ENCODE peak calls at places on chromosomes 6 and 20, in seven cellular contexts. B, A, I, S, O, E and H are unnamed samples.
A peak's percentile ranks its signal among the peaks of the same experiment; 100 is the strongest.

GRCh38 chr6:33746036-33746600 is 587 bp downstream of the IP6K3 start:
- DNase-seq in B (peak; percentile 61), A (peak; percentile 46), I (peak; percentile 85), S (no peak), O (no peak), E (peak; percentile 66), H (no peak)

GRCh38 chr20:47795214-47795667 is 10.0 kb upstream of the SULF2 start:
- DNase-seq in B (no peak), A (no peak), I (no peak), S (no peak), O (no peak), E (no peak), H (no peak)

GRCh38 chr6:25017486-25017885 is 81.7 kb upstream of the RIPOR2 start:
- DNase-seq in B (no peak), A (no peak), I (no peak), S (no peak), O (peak; percentile 82), E (peak; percentile 64), H (no peak)

GRCh38 chr6:112525749-112526148 is 178.6 kb downstream of the RFPL4B start:
- DNase-seq in B (no peak), A (no peak), I (no peak), S (no peak), O (no peak), E (no peak), H (no peak)

GRCh38 chr6:37576336-37576737 is 76.6 kb upstream of the CCDC167 start:
- DNase-seq in B (peak; percentile 88), A (no peak), I (peak; percentile 70), S (no peak), O (peak; percentile 68), E (peak; percentile 84), H (no peak)

GRCh38 chr6:107020239-107020638 is 7.8 kb upstream of the MTRES1 start:
- DNase-seq in B (no peak), A (no peak), I (no peak), S (no peak), O (no peak), E (no peak), H (no peak)

GRCh38 chr20:43983904-43984361 is 69.3 kb downstream of the TOX2 start:
- DNase-seq in B (no peak), A (no peak), I (no peak), S (no peak), O (no peak), E (no peak), H (no peak)

GRCh38 chr20:62376112-62377063 is 9.3 kb upstream of the LAMA5 start:
- DNase-seq in B (peak; percentile 32), A (peak; percentile 94), I (peak; percentile 83), S (peak; percentile 78), O (peak; percentile 36), E (peak; percentile 98), H (peak; percentile 86)

GRCh38 chr20:61448396-61448795 is 196.3 kb downstream of the CDH4 start:
- DNase-seq in B (no peak), A (no peak), I (no peak), S (no peak), O (no peak), E (no peak), H (no peak)

GRCh38 chr6:50889492-50889891 is 70.8 kb downstream of the TFAP2B start:
- DNase-seq in B (no peak), A (no peak), I (no peak), S (no peak), O (no peak), E (no peak), H (no peak)

GRCh38 chr6:25042599-25042936 is 106.8 kb upstream of the RIPOR2 start:
- DNase-seq in B (no peak), A (no peak), I (no peak), S (no peak), O (no peak), E (no peak), H (no peak)

GRCh38 chr6:108941867-108942266 is 93.6 kb downstream of the ARMC2 start:
- DNase-seq in B (no peak), A (no peak), I (no peak), S (no peak), O (no peak), E (no peak), H (no peak)

GRCh38 chr6:152087701-152088100 is 280.2 kb downstream of the ESR1 start:
- DNase-seq in B (no peak), A (no peak), I (no peak), S (no peak), O (no peak), E (no peak), H (no peak)

GRCh38 chr6:315921-316752 is 23.9 kb downstream of the DUSP22 start:
- DNase-seq in B (no peak), A (no peak), I (no peak), S (no peak), O (no peak), E (peak; percentile 30), H (no peak)

GRCh38 chr6:127343753-127344659 is 597 bp upstream of the ECHDC1 start:
- DNase-seq in B (peak; percentile 79), A (no peak), I (peak; percentile 68), S (no peak), O (peak; percentile 39), E (peak; percentile 55), H (peak; percentile 3)

GRCh38 chr6:86147859-86148258 is 505.2 kb upstream of the SYNCRIP start:
- DNase-seq in B (no peak), A (no peak), I (no peak), S (no peak), O (peak; percentile 50), E (no peak), H (no peak)

GRCh38 chr20:58131111-58131510 is 97.3 kb downstream of the ANKRD60 start:
- DNase-seq in B (no peak), A (peak; percentile 38), I (no peak), S (no peak), O (no peak), E (peak; percentile 32), H (peak; percentile 17)

GRCh38 chr6:161168281-161168891 is 105.5 kb downstream of the AGPAT4 start:
- DNase-seq in B (peak; percentile 99), A (peak; percentile 45), I (peak; percentile 97), S (no peak), O (peak; percentile 10), E (peak; percentile 95), H (peak; percentile 26)

GRCh38 chr6:161169060-161169459 is 104.8 kb downstream of the AGPAT4 start:
- DNase-seq in B (no peak), A (no peak), I (peak; percentile 10), S (no peak), O (no peak), E (no peak), H (no peak)

GRCh38 chr6:161166176-161166575 is 107.7 kb downstream of the AGPAT4 start:
- DNase-seq in B (no peak), A (no peak), I (no peak), S (no peak), O (no peak), E (no peak), H (no peak)

GRCh38 chr6:161164182-161164625 is 109.7 kb downstream of the AGPAT4 start:
- DNase-seq in B (no peak), A (no peak), I (no peak), S (no peak), O (no peak), E (no peak), H (no peak)

DNA sequence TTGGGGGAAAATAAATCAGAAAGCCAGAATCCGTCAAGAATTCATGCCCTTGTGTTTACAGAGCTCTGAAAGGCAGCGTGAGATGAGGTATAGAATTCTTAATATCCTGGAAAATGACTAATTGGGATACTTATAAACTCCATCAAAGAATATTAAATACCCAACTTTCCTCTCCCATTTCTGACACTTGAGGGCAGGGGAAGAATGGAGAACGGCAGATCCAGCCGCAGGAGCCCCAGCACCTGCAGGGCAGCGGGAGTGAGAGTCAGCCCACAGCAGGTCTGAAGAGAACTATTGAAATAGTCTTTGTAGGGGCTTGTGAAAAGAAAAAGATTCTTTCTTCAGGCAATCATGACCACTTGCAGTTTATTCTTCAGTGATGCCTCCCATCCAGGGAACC is 107.2 kb downstream of the AGPAT4 start:
- DNase-seq in B (no peak), A (no peak), I (no peak), S (no peak), O (no peak), E (no peak), H (no peak)
- H2BK5ac ChIP-seq in B (no peak overlapping the region), A (no peak overlapping the region), I (no peak overlapping the region), S (no peak overlapping the region), O (no peak overlapping the region), E (no peak overlapping the region), H (no peak overlapping the region)

DNA sequence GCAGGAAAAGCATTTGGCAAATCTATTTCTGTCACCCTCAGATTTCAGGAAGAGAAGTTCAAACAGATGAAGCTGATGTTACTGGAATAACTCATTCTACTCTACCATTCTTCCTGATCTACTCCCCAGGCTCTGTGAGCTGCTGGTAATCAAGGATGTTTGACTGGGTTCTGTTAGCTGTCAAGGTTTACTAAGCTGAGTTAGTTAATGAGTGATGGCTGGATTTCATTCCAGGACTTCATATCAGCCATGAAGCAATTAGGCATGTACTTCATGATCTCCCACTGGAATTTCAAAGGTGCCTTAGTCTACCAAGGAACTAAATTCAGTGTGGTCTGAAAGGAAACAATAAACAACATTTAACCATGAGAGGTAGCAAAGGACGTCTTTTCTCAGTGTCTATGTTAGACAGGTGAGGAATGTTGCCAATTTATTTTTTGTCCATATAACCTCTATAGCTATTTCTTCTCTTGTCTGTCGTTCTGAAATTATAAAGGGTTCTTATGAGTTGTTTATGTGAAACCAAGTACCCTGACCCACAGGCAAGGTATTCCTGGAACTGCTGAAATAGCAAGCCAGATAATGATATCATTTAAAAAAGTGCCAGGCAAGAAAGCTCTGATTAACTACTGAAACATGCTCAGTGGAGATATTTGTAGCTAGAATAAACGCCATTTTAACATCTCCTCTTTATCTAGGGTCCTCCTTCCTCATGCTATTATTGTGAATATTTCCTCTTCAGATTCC is 112.9 kb downstream of the BACH2 start:
- DNase-seq in B (no peak), A (no peak), I (no peak), S (no peak), O (no peak), E (no peak), H (no peak)
- H2BK5ac ChIP-seq in B (no peak overlapping the region), A (no peak overlapping the region), I (no peak overlapping the region), S (no peak overlapping the region), O (no peak overlapping the region), E (no peak overlapping the region), H (no peak overlapping the region)

DNA sequence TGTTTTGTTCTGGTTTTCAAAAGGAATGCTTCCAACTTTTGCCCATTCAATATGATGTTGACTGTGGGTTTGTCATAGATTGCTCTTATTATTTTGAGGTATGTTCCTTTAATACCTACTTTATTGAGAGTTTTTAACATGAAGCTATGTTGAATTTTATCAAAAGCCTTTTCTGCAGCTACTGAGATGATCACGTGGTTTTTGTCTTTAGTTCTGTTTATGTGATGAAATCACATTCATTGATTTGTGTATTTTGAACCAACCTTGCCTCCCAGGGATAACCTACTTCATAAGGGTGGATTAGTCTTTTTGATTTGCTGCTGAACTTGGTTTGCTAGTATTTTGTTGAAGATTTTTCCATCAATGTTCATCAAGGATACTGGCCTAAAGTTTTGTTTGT is 92.7 kb upstream of the TCF21 start:
- DNase-seq in B (no peak), A (no peak), I (no peak), S (no peak), O (no peak), E (no peak), H (no peak)
- H2BK5ac ChIP-seq in B (no peak overlapping the region), A (no peak overlapping the region), I (no peak overlapping the region), S (no peak overlapping the region), O (no peak overlapping the region), E (no peak overlapping the region), H (no peak overlapping the region)

DNA sequence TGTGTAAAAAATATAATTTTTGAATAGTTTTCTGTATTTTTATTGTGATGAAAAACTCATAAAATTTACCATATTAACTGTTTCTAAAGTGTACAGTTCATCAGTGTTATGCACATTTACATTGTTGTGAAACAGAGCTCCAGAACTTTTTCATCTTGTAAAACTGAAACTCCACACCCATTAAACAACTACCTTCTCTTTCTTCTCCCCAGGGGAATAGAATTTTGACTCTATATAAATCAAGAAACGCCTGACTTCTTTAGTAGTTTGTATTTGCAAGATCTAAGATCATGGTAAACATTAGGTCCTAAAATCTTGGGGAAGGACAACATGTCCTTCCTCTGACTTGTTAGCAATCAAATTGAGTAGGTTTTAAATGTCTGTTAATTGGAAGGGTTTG is 9.1 kb downstream of the ANKRD66 start:
- DNase-seq in B (no peak), A (no peak), I (no peak), S (no peak), O (no peak), E (no peak), H (no peak)
- H2BK5ac ChIP-seq in B (no peak overlapping the region), A (no peak overlapping the region), I (no peak overlapping the region), S (no peak overlapping the region), O (no peak overlapping the region), E (no peak overlapping the region), H (no peak overlapping the region)